ENCODE peak calls at places on chromosome 5, in five cellular contexts. G is HT1080, S is EH, B is adipocyte, N is osteoblast. Q is an unnamed sample.

GRCh38 chr5:149195337-149195887 is 54.1 kb downstream of the ABLIM3 start:
- DNase-seq in G (no peak), S (no peak), B (no peak), N (no peak), Q (no peak)

GRCh38 chr5:149198148-149198547 is 56.9 kb downstream of the ABLIM3 start:
- DNase-seq in G (no peak), S (no peak), B (no peak), N (no peak), Q (no peak)

GRCh38 chr5:173020643-173021042 is 35.5 kb upstream of the CREBRF start:
- DNase-seq in G (no peak), S (no peak), B (no peak), N (peak), Q (no peak)

GRCh38 chr5:111680737-111681413 is 76.1 kb downstream of the NREP start:
- DNase-seq in G (peak), S (peak), B (peak), N (peak), Q (no peak)

GRCh38 chr5:18811616-18812015 is 1176.4 kb downstream of the CDH18 start:
- DNase-seq in G (no peak), S (no peak), B (no peak), N (no peak), Q (no peak)

GRCh38 chr5:178667109-178667508 is 40.3 kb upstream of the CLK4 start:
- DNase-seq in G (no peak), S (peak), B (no peak), N (no peak), Q (no peak)

GRCh38 chr5:138488481-138488945 is 23.2 kb downstream of the EGR1 start:
- DNase-seq in G (no peak), S (peak), B (peak), N (peak), Q (no peak)

GRCh38 chr5:33476992-33477391 is 36.2 kb downstream of the TARS1 start:
- DNase-seq in G (no peak), S (no peak), B (no peak), N (no peak), Q (no peak)

GRCh38 chr5:137621306-137621705 is 114.6 kb downstream of the KLHL3 start:
- DNase-seq in G (no peak), S (no peak), B (no peak), N (no peak), Q (peak)

GRCh38 chr5:40615586-40616193 is 64.0 kb upstream of the PTGER4 start:
- DNase-seq in G (peak), S (peak), B (no peak), N (peak), Q (no peak)

GRCh38 chr5:143434261-143435206 is 31.0 kb upstream of the NR3C1 start:
- DNase-seq in G (no peak), S (peak), B (no peak), N (peak), Q (no peak)

GRCh38 chr5:10635257-10635860 is 71.5 kb downstream of the ANKRD33B start:
- DNase-seq in G (peak), S (peak), B (no peak), N (peak), Q (no peak)

GRCh38 chr5:119287547-119288073 is 68.2 kb upstream of the TNFAIP8 start:
- DNase-seq in G (peak), S (peak), B (peak), N (no peak), Q (no peak)

GRCh38 chr5:74673011-74673790 is 11.8 kb upstream of the HEXB start:
- DNase-seq in G (peak), S (peak), B (peak), N (no peak), Q (no peak)

GRCh38 chr5:62144395-62145022 is 161.5 kb upstream of the KIF2A start:
- DNase-seq in G (peak), S (no peak), B (peak), N (no peak), Q (no peak)

GRCh38 chr5:76862986-76863385 is 13.2 kb downstream of the S100Z start:
- DNase-seq in G (no peak), S (no peak), B (no peak), N (no peak), Q (no peak)

GRCh38 chr5:53476531-53477480 is 3.6 kb upstream of the FST start:
- DNase-seq in G (no peak), S (no peak), B (no peak), N (no peak), Q (no peak)

GRCh38 chr5:52727568-52727967 is 60.1 kb upstream of the ITGA1 start:
- DNase-seq in G (peak), S (peak), B (peak), N (peak), Q (no peak)

GRCh38 chr5:170067152-170067551 is 38.5 kb upstream of the FOXI1 start:
- DNase-seq in G (no peak), S (no peak), B (no peak), N (no peak), Q (no peak)

GRCh38 chr5:73490088-73490487 is 8.2 kb upstream of the BTF3 start:
- DNase-seq in G (no peak), S (no peak), B (no peak), N (no peak), Q (no peak)

GRCh38 chr5:157473383-157474370 is 13.7 kb downstream of the NIPAL4 start:
- DNase-seq in G (peak), S (peak), B (peak), N (peak), Q (no peak)

GRCh38 chr5:1047332-1047965 is 38.8 kb downstream of the NKD2 start:
- DNase-seq in G (no peak), S (no peak), B (no peak), N (no peak), Q (no peak)

Q was measured in ecto neural progenitor cell.